ENCODE peak calls at places on chromosomes 5 and 9, in six cellular contexts. One of them, this sample, is unnamed. For H3K4me1, the result is how much of the 10 kb centered on the place peaks cover.

GRCh38 chr5:137741718-137742117 is 5.8 kb upstream of the KLHL3 start:
- DNase-seq in mesenchymal stem cell: no peak
- DNase-seq in astrocyte: no peak
- DNase-seq in GM23338: peak
- DNase-seq in neuronal stem cell: no peak
- DNase-seq in OCI-LY7: no peak
- DNase-seq in this sample: no peak

GRCh38 chr5:33657804-33658435 is 217.2 kb downstream of the TARS1 start:
- DNase-seq in mesenchymal stem cell: no peak
- DNase-seq in astrocyte: peak
- DNase-seq in GM23338: peak
- DNase-seq in neuronal stem cell: no peak
- DNase-seq in OCI-LY7: no peak
- DNase-seq in this sample: no peak

GRCh38 chr9:132164604-132165362 is 2.9 kb downstream of the NTNG2 start:
- DNase-seq in mesenchymal stem cell: peak
- DNase-seq in astrocyte: no peak
- DNase-seq in GM23338: no peak
- DNase-seq in neuronal stem cell: no peak
- DNase-seq in OCI-LY7: no peak
- DNase-seq in this sample: no peak

GRCh38 chr5:176713409-176713808 is 66.1 kb downstream of the TSPAN17 start:
- DNase-seq in mesenchymal stem cell: no peak
- DNase-seq in astrocyte: no peak
- DNase-seq in GM23338: no peak
- DNase-seq in neuronal stem cell: no peak
- DNase-seq in OCI-LY7: no peak
- DNase-seq in this sample: no peak

GRCh38 chr5:78650562-78650930 is 2.0 kb upstream of the LHFPL2 start:
- DNase-seq in mesenchymal stem cell: no peak
- DNase-seq in astrocyte: no peak
- DNase-seq in GM23338: no peak
- DNase-seq in neuronal stem cell: no peak
- DNase-seq in OCI-LY7: no peak
- DNase-seq in this sample: no peak

GRCh38 chr9:98575379-98576346 is 133.1 kb downstream of the GABBR2 start:
- DNase-seq in mesenchymal stem cell: peak
- DNase-seq in astrocyte: peak
- DNase-seq in GM23338: no peak
- DNase-seq in neuronal stem cell: no peak
- DNase-seq in OCI-LY7: peak
- DNase-seq in this sample: no peak

GRCh38 chr5:37769108-37769507 is 70.7 kb downstream of the GDNF start:
- DNase-seq in mesenchymal stem cell: no peak
- DNase-seq in astrocyte: no peak
- DNase-seq in GM23338: no peak
- DNase-seq in neuronal stem cell: no peak
- DNase-seq in OCI-LY7: no peak
- DNase-seq in this sample: no peak

GRCh38 chr9:2228132-2228531 is 213.0 kb downstream of the SMARCA2 start:
- DNase-seq in mesenchymal stem cell: no peak
- DNase-seq in astrocyte: no peak
- DNase-seq in GM23338: peak
- DNase-seq in neuronal stem cell: peak
- DNase-seq in OCI-LY7: peak
- DNase-seq in this sample: peak

GRCh38 chr5:136174021-136174659 is 18.8 kb downstream of the SMIM32 start:
- DNase-seq in mesenchymal stem cell: peak
- DNase-seq in astrocyte: peak
- DNase-seq in GM23338: peak
- DNase-seq in neuronal stem cell: no peak
- DNase-seq in OCI-LY7: peak
- DNase-seq in this sample: peak

GRCh38 chr5:85278193-85278592 is 893.5 kb upstream of the EDIL3 start:
- DNase-seq in mesenchymal stem cell: no peak
- DNase-seq in astrocyte: no peak
- DNase-seq in GM23338: peak
- DNase-seq in neuronal stem cell: no peak
- DNase-seq in OCI-LY7: no peak
- DNase-seq in this sample: no peak

GRCh38 chr9:81032030-81032572 is 657.2 kb downstream of the TLE1 start:
- DNase-seq in mesenchymal stem cell: peak
- DNase-seq in astrocyte: peak
- DNase-seq in GM23338: no peak
- DNase-seq in neuronal stem cell: no peak
- DNase-seq in OCI-LY7: peak
- DNase-seq in this sample: peak

GRCh38 chr9:134725605-134725940 is 84.0 kb downstream of the COL5A1 start:
- DNase-seq in mesenchymal stem cell: peak
- DNase-seq in astrocyte: peak
- DNase-seq in GM23338: no peak
- DNase-seq in neuronal stem cell: no peak
- DNase-seq in OCI-LY7: no peak
- DNase-seq in this sample: no peak

GRCh38 chr5:141343242-141343952 is at the start of gene PCDHGA3:
- DNase-seq in mesenchymal stem cell: no peak
- DNase-seq in astrocyte: peak
- DNase-seq in GM23338: peak
- DNase-seq in neuronal stem cell: no peak
- DNase-seq in OCI-LY7: peak
- DNase-seq in this sample: no peak

GRCh38 chr5:63805151-63805550 is 157.1 kb downstream of the HTR1A start:
- DNase-seq in mesenchymal stem cell: no peak
- DNase-seq in astrocyte: no peak
- DNase-seq in GM23338: no peak
- DNase-seq in neuronal stem cell: no peak
- DNase-seq in OCI-LY7: no peak
- DNase-seq in this sample: no peak

GRCh38 chr9:109213300-109214121 is 46.5 kb upstream of the FRRS1L start:
- DNase-seq in mesenchymal stem cell: no peak
- DNase-seq in astrocyte: no peak
- DNase-seq in GM23338: no peak
- DNase-seq in neuronal stem cell: no peak
- DNase-seq in OCI-LY7: no peak
- DNase-seq in this sample: no peak

GRCh38 chr9:107750741-107751521 is 261.4 kb upstream of the KLF4 start:
- DNase-seq in mesenchymal stem cell: peak
- DNase-seq in astrocyte: peak
- DNase-seq in GM23338: no peak
- DNase-seq in neuronal stem cell: no peak
- DNase-seq in OCI-LY7: no peak
- DNase-seq in this sample: peak

GRCh38 chr5:88806338-88806737 is 76.6 kb downstream of the MEF2C start:
- DNase-seq in mesenchymal stem cell: no peak
- DNase-seq in astrocyte: no peak
- DNase-seq in GM23338: no peak
- DNase-seq in neuronal stem cell: no peak
- DNase-seq in OCI-LY7: no peak
- DNase-seq in this sample: no peak

GRCh38 chr5:76372320-76373054 is 30.6 kb upstream of the IQGAP2 start:
- DNase-seq in mesenchymal stem cell: peak
- DNase-seq in astrocyte: peak
- DNase-seq in GM23338: no peak
- DNase-seq in neuronal stem cell: no peak
- DNase-seq in OCI-LY7: no peak
- DNase-seq in this sample: peak

GRCh38 chr5:134005415-134006118 is 792 bp upstream of the VDAC1 start:
- DNase-seq in mesenchymal stem cell: no peak
- DNase-seq in astrocyte: no peak
- DNase-seq in GM23338: peak
- DNase-seq in neuronal stem cell: no peak
- DNase-seq in OCI-LY7: no peak
- DNase-seq in this sample: peak

GRCh38 chr5:89929173-89929572 is 480.4 kb downstream of the CETN3 start:
- DNase-seq in mesenchymal stem cell: no peak
- DNase-seq in astrocyte: no peak
- DNase-seq in GM23338: peak
- DNase-seq in neuronal stem cell: no peak
- DNase-seq in OCI-LY7: no peak
- DNase-seq in this sample: no peak

GRCh38 chr5:56985941-56986630 is 34.2 kb upstream of the MIER3 start:
- DNase-seq in mesenchymal stem cell: no peak
- DNase-seq in astrocyte: no peak
- DNase-seq in GM23338: no peak
- DNase-seq in neuronal stem cell: no peak
- DNase-seq in OCI-LY7: peak
- DNase-seq in this sample: no peak

GRCh38 chr5:6599739-6600138 is 33.1 kb downstream of the NSUN2 start:
- DNase-seq in mesenchymal stem cell: no peak
- DNase-seq in astrocyte: no peak
- DNase-seq in GM23338: no peak
- DNase-seq in neuronal stem cell: no peak
- DNase-seq in OCI-LY7: no peak
- DNase-seq in this sample: no peak

GRCh38 chr5:141920771-141921170 is 2.9 kb upstream of the DELE1 start:
- DNase-seq in mesenchymal stem cell: no peak
- DNase-seq in astrocyte: no peak
- DNase-seq in GM23338: no peak
- DNase-seq in neuronal stem cell: no peak
- DNase-seq in OCI-LY7: no peak
- DNase-seq in this sample: no peak

GRCh38 chr5:589588-589987 is 22.6 kb upstream of the CEP72 start:
- DNase-seq in mesenchymal stem cell: no peak
- DNase-seq in astrocyte: no peak
- DNase-seq in GM23338: no peak
- DNase-seq in neuronal stem cell: no peak
- DNase-seq in OCI-LY7: no peak
- DNase-seq in this sample: no peak

GRCh38 chr9:36967997-36968396 is 66.1 kb downstream of the PAX5 start:
- DNase-seq in mesenchymal stem cell: no peak
- DNase-seq in astrocyte: no peak
- DNase-seq in GM23338: no peak
- DNase-seq in neuronal stem cell: no peak
- DNase-seq in OCI-LY7: no peak
- DNase-seq in this sample: no peak

GRCh38 chr5:1432296-1432695 is 12.9 kb downstream of the SLC6A3 start:
- DNase-seq in mesenchymal stem cell: no peak
- DNase-seq in astrocyte: no peak
- DNase-seq in GM23338: no peak
- DNase-seq in neuronal stem cell: no peak
- DNase-seq in OCI-LY7: no peak
- DNase-seq in this sample: no peak

GRCh38 chr9:112097712-112098688 is 77.1 kb downstream of the SUSD1 start:
- DNase-seq in mesenchymal stem cell: peak
- DNase-seq in astrocyte: peak
- DNase-seq in GM23338: peak
- DNase-seq in neuronal stem cell: peak
- DNase-seq in OCI-LY7: peak
- DNase-seq in this sample: peak

GRCh38 chr9:101629624-101630023 is 34.9 kb upstream of the PPP3R2 start:
- DNase-seq in mesenchymal stem cell: no peak
- DNase-seq in astrocyte: no peak
- DNase-seq in GM23338: no peak
- DNase-seq in neuronal stem cell: no peak
- DNase-seq in OCI-LY7: no peak
- DNase-seq in this sample: no peak

GRCh38 chr9:101628173-101628572 is 33.4 kb upstream of the PPP3R2 start:
- DNase-seq in mesenchymal stem cell: no peak
- DNase-seq in astrocyte: no peak
- DNase-seq in GM23338: peak
- DNase-seq in neuronal stem cell: peak
- DNase-seq in OCI-LY7: no peak
- DNase-seq in this sample: peak

GRCh38 chr9:101620452-101620851 is 25.7 kb upstream of the PPP3R2 start:
- DNase-seq in mesenchymal stem cell: no peak
- DNase-seq in astrocyte: no peak
- DNase-seq in GM23338: no peak
- DNase-seq in neuronal stem cell: no peak
- DNase-seq in OCI-LY7: no peak
- DNase-seq in this sample: no peak

GRCh38 chr9:101626295-101626694 is 31.5 kb upstream of the PPP3R2 start:
- DNase-seq in mesenchymal stem cell: no peak
- DNase-seq in astrocyte: no peak
- DNase-seq in GM23338: no peak
- DNase-seq in neuronal stem cell: no peak
- DNase-seq in OCI-LY7: no peak
- DNase-seq in this sample: no peak

DNA sequence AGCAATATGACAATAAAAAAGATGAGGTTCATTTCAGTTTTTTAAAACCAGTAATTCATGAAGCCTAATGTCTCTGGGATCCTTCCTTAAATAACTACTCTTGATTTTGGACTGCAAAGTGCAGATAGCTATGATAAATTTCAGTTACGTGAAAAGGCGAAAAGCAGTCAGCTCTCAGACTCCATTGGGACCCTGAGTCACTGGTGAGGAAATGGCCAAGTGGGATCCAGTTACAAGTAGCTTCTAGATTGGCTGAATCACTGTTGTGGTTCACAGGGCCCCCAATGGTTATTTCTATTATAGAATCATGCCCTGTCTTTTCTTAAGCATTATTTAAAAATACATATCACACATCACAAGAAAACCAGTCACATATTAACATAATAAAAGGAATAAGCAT is 31.1 kb upstream of the PPP3R2 start:
- DNase-seq in mesenchymal stem cell: no peak
- DNase-seq in astrocyte: no peak
- DNase-seq in GM23338: no peak
- DNase-seq in neuronal stem cell: no peak
- DNase-seq in OCI-LY7: no peak
- DNase-seq in this sample: no peak
- H3K4me2 ChIP-seq in mesenchymal stem cell: no peak
- H3K4me2 ChIP-seq in astrocyte: no peak
- H3K4me2 ChIP-seq in GM23338: no peak
- H3K4me2 ChIP-seq in neuronal stem cell: no peak
- H3K4me2 ChIP-seq in OCI-LY7: no peak
- H3K4me2 ChIP-seq in this sample: no peak

GRCh38 chr5:125409101-125409495 is 662.7 kb upstream of the ZNF608 start:
- DNase-seq in mesenchymal stem cell: peak
- DNase-seq in astrocyte: no peak
- DNase-seq in GM23338: no peak
- DNase-seq in neuronal stem cell: peak
- DNase-seq in OCI-LY7: no peak
- DNase-seq in this sample: no peak
- H3K4me1 ChIP-seq in mesenchymal stem cell: under half
- H3K4me1 ChIP-seq in astrocyte: under half
- H3K4me1 ChIP-seq in GM23338: under half
- H3K4me1 ChIP-seq in neuronal stem cell: under half
- H3K4me1 ChIP-seq in OCI-LY7: under half
- H3K4me1 ChIP-seq in this sample: half or more

GRCh38 chr5:143262393-143263174 is 140.9 kb downstream of the NR3C1 start:
- DNase-seq in mesenchymal stem cell: peak
- DNase-seq in astrocyte: peak
- DNase-seq in GM23338: no peak
- DNase-seq in neuronal stem cell: no peak
- DNase-seq in OCI-LY7: no peak
- DNase-seq in this sample: no peak
- H3K4me2 ChIP-seq in mesenchymal stem cell: no peak
- H3K4me2 ChIP-seq in astrocyte: peak
- H3K4me2 ChIP-seq in GM23338: no peak
- H3K4me2 ChIP-seq in neuronal stem cell: no peak
- H3K4me2 ChIP-seq in OCI-LY7: no peak
- H3K4me2 ChIP-seq in this sample: no peak

DNA sequence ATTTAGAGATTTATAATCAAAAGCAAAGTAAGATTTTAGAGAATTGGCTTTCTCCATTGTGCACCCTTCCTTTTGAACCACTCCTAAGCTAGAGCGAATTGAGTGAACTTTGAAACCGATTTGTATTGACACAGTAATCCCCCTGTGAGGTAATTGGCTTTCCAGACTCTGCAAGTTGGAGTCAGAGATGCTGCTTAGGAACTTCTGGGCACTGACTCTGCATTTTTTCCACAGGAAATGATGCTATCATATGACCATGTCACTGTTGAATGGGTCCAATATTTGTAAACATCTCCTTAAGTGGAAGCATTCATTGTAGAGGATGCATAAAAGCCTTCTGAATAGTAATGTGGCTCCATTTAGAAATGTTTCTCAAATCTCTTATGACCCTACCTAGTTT is 394.4 kb upstream of the ZNF608 start:
- DNase-seq in mesenchymal stem cell: peak
- DNase-seq in astrocyte: peak
- DNase-seq in GM23338: no peak
- DNase-seq in neuronal stem cell: no peak
- DNase-seq in OCI-LY7: peak
- DNase-seq in this sample: peak
- H3K4me1 ChIP-seq in mesenchymal stem cell: under half
- H3K4me1 ChIP-seq in astrocyte: under half
- H3K4me1 ChIP-seq in GM23338: under half
- H3K4me1 ChIP-seq in neuronal stem cell: under half
- H3K4me1 ChIP-seq in OCI-LY7: under half
- H3K4me1 ChIP-seq in this sample: under half